ENCODE peak calls at places on chromosome 14, in nine cellular contexts. M is PC-3; W is nephron progenitor cell; P is stimulated activated CD4-positive, alpha-beta T cell treated with anti-CD3 and anti-CD28 coated beads, Interleukin-2, amount 100 ng/mL, for 24 hours; T is H4; Y is AG08396; R is activated naive CD4-positive, alpha-beta T cell; S is amygdala; L is Calu3. Z is an unnamed sample.

GRCh38 chr14:57293851-57294837 is 25.4 kb downstream of the AP5M1 start:
- DNase-seq in R (no peak), S (no peak), P (no peak), M (peak), W (no peak), L (no peak), T (no peak), Y (no peak), Z (no peak)

GRCh38 chr14:57870686-57871457 is 5.0 kb upstream of the SLC35F4 start:
- DNase-seq in P (no peak), T (no peak), Y (no peak), R (no peak), S (no peak), M (no peak), L (no peak), W (no peak), Z (no peak)

GRCh38 chr14:96146131-96146771 is 58.4 kb upstream of the BDKRB2 start:
- DNase-seq in S (peak), P (no peak), W (no peak), T (peak), L (no peak), Y (peak), R (no peak), M (peak), Z (peak)

GRCh38 chr14:90489916-90490726 is 93.3 kb downstream of the CALM1 start:
- DNase-seq in S (peak), Y (peak), L (no peak), W (no peak), P (no peak), T (no peak), M (no peak), R (no peak), Z (no peak)

GRCh38 chr14:104795781-104796681 is 483 bp upstream of the AKT1 start:
- DNase-seq in L (peak), P (peak), S (peak), R (peak), Y (peak), W (peak), T (no peak), M (peak), Z (peak)

GRCh38 chr14:69710378-69710777 is 56.6 kb upstream of the SRSF5 start:
- DNase-seq in L (no peak), P (no peak), W (no peak), S (no peak), Y (no peak), M (no peak), R (no peak), T (no peak), Z (no peak)

GRCh38 chr14:26380616-26381015 is 217.2 kb downstream of the NOVA1 start:
- DNase-seq in P (no peak), L (no peak), S (no peak), M (no peak), W (no peak), Y (no peak), R (no peak), T (no peak), Z (no peak)

GRCh38 chr14:99872786-99873440 is 79.7 kb downstream of the EML1 start:
- DNase-seq in R (no peak), W (no peak), T (no peak), P (no peak), L (no peak), M (no peak), S (no peak), Y (no peak), Z (no peak)

GRCh38 chr14:53491256-53491905 is 338.3 kb upstream of the DDHD1 start:
- DNase-seq in L (no peak), S (no peak), R (no peak), W (no peak), M (peak), P (no peak), Y (no peak), T (no peak), Z (no peak)

GRCh38 chr14:105913221-105913620 is 386.8 kb downstream of the TMEM121 start:
- DNase-seq in S (no peak), M (no peak), R (no peak), W (no peak), T (no peak), P (no peak), L (no peak), Y (no peak), Z (no peak)

Z was measured in activated T-cell treated with anti-CD3 and anti-CD28 coated beads, Interleukin-2, amount 50 U/mL, for 48 hours.